ENCODE peak calls at places on chromosome 6, in four cellular contexts. I, Q, T and D are unnamed samples.

GRCh38 chr6:11198663-11199603 is 33.5 kb downstream of the NEDD9 start:
- DNase-seq in I (no peak), Q (no peak), T (no peak), D (no peak)

GRCh38 chr6:135675862-135676261 is 175.6 kb upstream of the PDE7B start:
- DNase-seq in I (peak; percentile 15), Q (peak; percentile 36), T (peak; percentile 54), D (peak; percentile 72)

GRCh38 chr6:140062042-140063041 is 687.9 kb upstream of the CITED2 start:
- DNase-seq in I (peak; percentile 91), Q (no peak), T (no peak), D (no peak)

GRCh38 chr6:166433096-166433495 is 50.4 kb upstream of the MPC1 start:
- DNase-seq in I (no peak), Q (no peak), T (no peak), D (no peak)

GRCh38 chr6:24982231-24982630 is 46.5 kb upstream of the RIPOR2 start:
- DNase-seq in I (peak; percentile 73), Q (no peak), T (no peak), D (no peak)

GRCh38 chr6:501891-502601 is 110.5 kb downstream of the IRF4 start:
- DNase-seq in I (no peak), Q (no peak), T (no peak), D (peak; percentile 9)

GRCh38 chr6:35747877-35748276 is 11.0 kb downstream of the ARMC12 start:
- DNase-seq in I (no peak), Q (no peak), T (no peak), D (no peak)

GRCh38 chr6:29834564-29835436 is 7.2 kb downstream of the HLA-G start:
- DNase-seq in I (peak; percentile 51), Q (peak; percentile 40), T (peak; percentile 30), D (peak; percentile 60)

GRCh38 chr6:44022296-44022661 is 105.0 kb downstream of the MRPL14 start:
- DNase-seq in I (peak; percentile 54), Q (no peak), T (no peak), D (no peak)

GRCh38 chr6:166473886-166474596 is 91.3 kb upstream of the MPC1 start:
- DNase-seq in I (no peak), Q (no peak), T (no peak), D (no peak)

GRCh38 chr6:33719326-33719987 is 8.0 kb upstream of the UQCC2 start:
- DNase-seq in I (no peak), Q (no peak), T (no peak), D (no peak)

GRCh38 chr6:89117285-89118108 is at the start of gene SRSF12:
- DNase-seq in I (peak; percentile 69), Q (no peak), T (no peak), D (peak; percentile 85)

GRCh38 chr6:111880181-111880944 is 7.1 kb upstream of the FYN start:
- DNase-seq in I (peak; percentile 70), Q (no peak), T (no peak), D (no peak)

GRCh38 chr6:97133071-97133470 is 149.9 kb downstream of the MMS22L start:
- DNase-seq in I (peak; percentile 23), Q (no peak), T (no peak), D (no peak)

GRCh38 chr6:48826318-48826595 is 636.8 kb downstream of the MMUT start:
- DNase-seq in I (peak; percentile 19), Q (no peak), T (no peak), D (no peak)
- H3K4me2 ChIP-seq in I (peak overlapping the region; percentile 76), Q (no peak overlapping the region), T (no peak overlapping the region), D (no peak overlapping the region)

GRCh38 chr6:13248053-13248452 is 80.3 kb downstream of the TBC1D7 start:
- DNase-seq in I (no peak), Q (no peak), T (no peak), D (peak; percentile 9)
- H2AFZ ChIP-seq in I (no peak overlapping the region), Q (no peak overlapping the region), T (no peak overlapping the region), D (no peak overlapping the region)

GRCh38 chr6:154478021-154478651 is 32.3 kb downstream of the CNKSR3 start:
- DNase-seq in I (peak; percentile 40), Q (no peak), T (no peak), D (no peak)
- H3K4me2 ChIP-seq in I (peak overlapping the region; percentile 92), Q (no peak overlapping the region), T (no peak overlapping the region), D (no peak overlapping the region)

GRCh38 chr6:5786321-5787053 is 220.2 kb downstream of the NRN1 start:
- DNase-seq in I (no peak), Q (no peak), T (no peak), D (no peak)
- H2AFZ ChIP-seq in I (no peak overlapping the region), Q (no peak overlapping the region), T (no peak overlapping the region), D (no peak overlapping the region)